ENCODE peak calls at places on chromosomes 3 and 15, in ten cellular contexts. O, F, M, K, L, Z, T, D, U and R are unnamed samples. For H3K4me1, the result is how much of the 10 kb centered on the place peaks cover.

GRCh38 chr3:115279939-115280338 is 132.9 kb upstream of the ZBTB20 start:
- DNase-seq in O (peak), F (no peak), M (no peak), K (no peak), L (no peak), Z (no peak), T (no peak), D (no peak), U (peak), R (no peak)

GRCh38 chr3:127132876-127133275 is 60.1 kb upstream of the PRR23E start:
- DNase-seq in O (no peak), F (no peak), M (no peak), K (no peak), L (no peak), Z (no peak), T (no peak), D (no peak), U (no peak), R (no peak)

GRCh38 chr15:41286665-41287333 is 45.6 kb downstream of the OIP5 start:
- DNase-seq in O (peak), F (no peak), M (no peak), K (no peak), L (no peak), Z (no peak), T (no peak), D (no peak), U (peak), R (no peak)

GRCh38 chr3:172213168-172213567 is 173.8 kb downstream of the FNDC3B start:
- DNase-seq in O (peak), F (no peak), M (no peak), K (no peak), L (no peak), Z (no peak), T (no peak), D (no peak), U (peak), R (no peak)

GRCh38 chr15:96629501-96629900 is 299.0 kb downstream of the NR2F2 start:
- DNase-seq in O (no peak), F (no peak), M (peak), K (peak), L (peak), Z (peak), T (peak), D (peak), U (no peak), R (no peak)

GRCh38 chr15:87707581-87708130 is 548.9 kb downstream of the NTRK3 start:
- DNase-seq in O (no peak), F (no peak), M (no peak), K (no peak), L (no peak), Z (no peak), T (no peak), D (no peak), U (no peak), R (no peak)

GRCh38 chr3:139251529-139251928 is 92.3 kb upstream of the MRPS22 start:
- DNase-seq in O (no peak), F (no peak), M (no peak), K (no peak), L (no peak), Z (no peak), T (no peak), D (no peak), U (peak), R (no peak)

GRCh38 chr3:156619376-156619775 is 55.0 kb upstream of the TIPARP start:
- DNase-seq in O (peak), F (no peak), M (no peak), K (no peak), L (no peak), Z (no peak), T (no peak), D (no peak), U (peak), R (no peak)

GRCh38 chr3:168807426-168807825 is 711.7 kb upstream of the GOLIM4 start:
- DNase-seq in O (no peak), F (peak), M (no peak), K (no peak), L (no peak), Z (no peak), T (no peak), D (peak), U (no peak), R (peak)

GRCh38 chr15:71136159-71137137 is 21.2 kb downstream of the THSD4 start:
- DNase-seq in O (peak), F (no peak), M (no peak), K (peak), L (no peak), Z (no peak), T (no peak), D (peak), U (peak), R (no peak)

GRCh38 chr15:66715736-66716667 is 14.0 kb downstream of the SMAD6 start:
- DNase-seq in O (no peak), F (peak), M (no peak), K (no peak), L (no peak), Z (no peak), T (no peak), D (peak), U (no peak), R (no peak)

GRCh38 chr3:135271562-135272290 is 476.7 kb downstream of the EPHB1 start:
- DNase-seq in O (no peak), F (no peak), M (no peak), K (no peak), L (no peak), Z (peak), T (no peak), D (no peak), U (no peak), R (no peak)

GRCh38 chr3:19931180-19931692 is 2.8 kb downstream of the EFHB start:
- DNase-seq in O (no peak), F (no peak), M (no peak), K (no peak), L (no peak), Z (no peak), T (no peak), D (no peak), U (no peak), R (no peak)

GRCh38 chr3:27487383-27487782 is 3.2 kb upstream of the SLC4A7 start:
- DNase-seq in O (peak), F (no peak), M (no peak), K (no peak), L (no peak), Z (no peak), T (no peak), D (no peak), U (no peak), R (no peak)

GRCh38 chr15:79898369-79898768 is 1.6 kb upstream of the MTHFS start:
- DNase-seq in O (no peak), F (no peak), M (no peak), K (no peak), L (no peak), Z (no peak), T (no peak), D (no peak), U (no peak), R (no peak)

GRCh38 chr3:52839892-52840545 is 5.2 kb upstream of the MUSTN1 start:
- DNase-seq in O (no peak), F (no peak), M (no peak), K (no peak), L (no peak), Z (no peak), T (peak), D (no peak), U (no peak), R (no peak)

GRCh38 chr3:14564741-14565140 is 24.6 kb upstream of the GRIP2 start:
- DNase-seq in O (no peak), F (no peak), M (no peak), K (no peak), L (no peak), Z (peak), T (no peak), D (no peak), U (no peak), R (no peak)

GRCh38 chr3:16849240-16849639 is 35.5 kb upstream of the PLCL2 start:
- DNase-seq in O (peak), F (peak), M (peak), K (peak), L (peak), Z (peak), T (no peak), D (peak), U (peak), R (peak)

GRCh38 chr15:74844319-74845207 is 1.6 kb upstream of the ULK3 start:
- DNase-seq in O (no peak), F (peak), M (no peak), K (no peak), L (no peak), Z (no peak), T (no peak), D (no peak), U (no peak), R (no peak)

GRCh38 chr3:102449341-102449740 is 14.5 kb downstream of the ZPLD1 start:
- DNase-seq in O (peak), F (no peak), M (no peak), K (no peak), L (no peak), Z (no peak), T (no peak), D (peak), U (peak), R (no peak)

GRCh38 chr3:37903320-37903719 is 41.6 kb downstream of the CTDSPL start:
- DNase-seq in O (no peak), F (no peak), M (no peak), K (no peak), L (no peak), Z (no peak), T (no peak), D (no peak), U (no peak), R (no peak)
- H3K4me1 ChIP-seq in O (under half), F (under half), M (half or more), K (under half), L (half or more), Z (half or more), T (under half), D (under half), U (under half), R (under half)

GRCh38 chr3:105661461-105661860 is 207.4 kb downstream of the CBLB start:
- DNase-seq in O (no peak), F (no peak), M (no peak), K (no peak), L (no peak), Z (no peak), T (no peak), D (no peak), U (no peak), R (no peak)
- H3K27ac ChIP-seq in O (no peak), F (no peak), M (no peak), K (no peak), L (no peak), Z (no peak), T (no peak), D (no peak), U (no peak), R (no peak)

GRCh38 chr15:98948941-98949340 is 58.7 kb downstream of the PGPEP1L start:
- DNase-seq in O (no peak), F (no peak), M (no peak), K (no peak), L (no peak), Z (no peak), T (no peak), D (no peak), U (no peak), R (no peak)

GRCh38 chr15:98951004-98951403 is 56.6 kb downstream of the PGPEP1L start:
- DNase-seq in O (no peak), F (no peak), M (no peak), K (no peak), L (no peak), Z (no peak), T (no peak), D (no peak), U (no peak), R (no peak)

GRCh38 chr15:98946301-98947255 is 61.0 kb downstream of the PGPEP1L start:
- DNase-seq in O (peak), F (no peak), M (no peak), K (no peak), L (peak), Z (no peak), T (peak), D (no peak), U (no peak), R (no peak)

GRCh38 chr15:98949624-98950023 is 58.0 kb downstream of the PGPEP1L start:
- DNase-seq in O (no peak), F (no peak), M (no peak), K (no peak), L (no peak), Z (no peak), T (no peak), D (no peak), U (no peak), R (no peak)

GRCh38 chr15:98948456-98948855 is 59.1 kb downstream of the PGPEP1L start:
- DNase-seq in O (no peak), F (no peak), M (no peak), K (no peak), L (no peak), Z (no peak), T (no peak), D (no peak), U (no peak), R (no peak)
- H3K4me1 ChIP-seq in O (under half), F (under half), M (under half), K (under half), L (half or more), Z (half or more), T (under half), D (under half), U (under half), R (under half)

GRCh38 chr15:44307712-44308111 is 19.2 kb downstream of the GOLM2 start:
- DNase-seq in O (no peak), F (no peak), M (no peak), K (no peak), L (no peak), Z (no peak), T (no peak), D (no peak), U (no peak), R (no peak)

GRCh38 chr15:44308415-44308814 is 19.9 kb downstream of the GOLM2 start:
- DNase-seq in O (no peak), F (no peak), M (no peak), K (no peak), L (no peak), Z (no peak), T (no peak), D (no peak), U (no peak), R (no peak)

GRCh38 chr15:44312108-44312507 is 23.6 kb downstream of the GOLM2 start:
- DNase-seq in O (no peak), F (no peak), M (no peak), K (no peak), L (no peak), Z (no peak), T (no peak), D (no peak), U (no peak), R (no peak)

GRCh38 chr15:44311136-44311535 is 22.6 kb downstream of the GOLM2 start:
- DNase-seq in O (no peak), F (no peak), M (no peak), K (no peak), L (no peak), Z (no peak), T (no peak), D (no peak), U (no peak), R (no peak)

DNA sequence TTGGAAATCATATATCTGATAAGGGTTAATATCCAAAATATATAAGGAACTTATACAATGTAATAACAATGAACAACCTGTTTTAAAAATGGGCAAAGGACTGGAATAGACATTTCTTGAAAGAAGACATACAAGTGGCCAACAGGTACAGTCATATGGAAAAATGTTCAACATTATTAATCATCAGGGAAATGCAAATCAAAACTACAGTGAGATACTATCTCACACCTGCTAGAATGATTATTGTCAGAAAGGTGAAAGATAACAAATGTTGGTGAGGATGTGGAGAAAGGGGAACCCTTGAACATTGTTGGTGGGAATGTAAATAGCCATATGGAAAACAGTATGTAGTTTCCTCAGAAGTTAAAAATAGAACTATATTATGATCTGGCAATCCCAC is 20.4 kb downstream of the GOLM2 start:
- DNase-seq in O (no peak), F (no peak), M (no peak), K (no peak), L (no peak), Z (no peak), T (no peak), D (no peak), U (no peak), R (no peak)
- H3K27ac ChIP-seq in O (no peak), F (no peak), M (no peak), K (no peak), L (no peak), Z (no peak), T (no peak), D (no peak), U (no peak), R (no peak)